ENCODE peak calls at places on chromosomes 3 and 15, in eight cellular contexts. W is HFFc6, V is mucosa of descending colon, L is omental fat pad, X is MCF 10A, G is IMR-90, C is prostate gland, F is nephron progenitor cell. E is an unnamed sample.

GRCh38 chr3:194849166-194849875 is 163.6 kb downstream of the FAM43A start:
- DNase-seq in W (no peak), V (no peak), L (no peak), X (no peak), G (no peak), C (no peak), F (no peak), E (no peak)

GRCh38 chr3:53282581-53282980 is 26.8 kb upstream of the TKT start:
- DNase-seq in W (no peak), V (no peak), L (no peak), X (no peak), G (no peak), C (no peak), F (no peak), E (no peak)

GRCh38 chr3:58353722-58354553 is 21.2 kb downstream of the PXK start:
- DNase-seq in W (no peak), V (no peak), L (no peak), X (no peak), G (peak; percentile 39), C (no peak), F (no peak), E (no peak)

GRCh38 chr3:162978136-162978535 is 1481.5 kb downstream of the OTOL1 start:
- DNase-seq in W (no peak), V (no peak), L (no peak), X (peak; percentile 63), G (no peak), C (no peak), F (no peak), E (no peak)

GRCh38 chr3:155065537-155065936 is 14.6 kb upstream of the MME start:
- DNase-seq in W (peak; percentile 70), V (no peak), L (no peak), X (peak; percentile 87), G (peak; percentile 88), C (no peak), F (no peak), E (no peak)

GRCh38 chr3:48847053-48847585 is 555 bp downstream of the PRKAR2A start:
- DNase-seq in W (peak; percentile 72), V (peak; percentile 87), L (peak; percentile 42), X (peak; percentile 80), G (peak; percentile 75), C (peak; percentile 64), F (peak; percentile 63), E (peak; percentile 88)

GRCh38 chr3:10804183-10804648 is 11.8 kb upstream of the SLC6A11 start:
- DNase-seq in W (no peak), V (no peak), L (no peak), X (peak; percentile 54), G (no peak), C (no peak), F (no peak), E (no peak)

GRCh38 chr3:11556234-11556633 is 87.5 kb downstream of the VGLL4 start:
- DNase-seq in W (no peak), V (no peak), L (no peak), X (no peak), G (no peak), C (no peak), F (no peak), E (no peak)

GRCh38 chr15:80072285-80072684 is 12.8 kb downstream of the ZFAND6 start:
- DNase-seq in W (peak; percentile 95), V (peak; percentile 60), L (no peak), X (peak; percentile 89), G (peak; percentile 91), C (peak; percentile 52), F (peak; percentile 15), E (no peak)

GRCh38 chr15:74322558-74323180 is 44.8 kb downstream of the CYP11A1 start:
- DNase-seq in W (peak; percentile 58), V (peak; percentile 66), L (peak; percentile 41), X (peak; percentile 62), G (peak; percentile 58), C (peak; percentile 40), F (peak; percentile 80), E (no peak)

GRCh38 chr3:54167999-54168398 is 45.6 kb downstream of the CACNA2D3 start:
- DNase-seq in W (no peak), V (no peak), L (no peak), X (no peak), G (no peak), C (no peak), F (no peak), E (no peak)

GRCh38 chr15:31453558-31454318 is 127.1 kb downstream of the KLF13 start:
- DNase-seq in W (no peak), V (no peak), L (no peak), X (no peak), G (no peak), C (no peak), F (no peak), E (no peak)

GRCh38 chr15:31456329-31457060 is 129.9 kb downstream of the KLF13 start:
- DNase-seq in W (no peak), V (peak; percentile 1), L (no peak), X (no peak), G (no peak), C (no peak), F (no peak), E (no peak)

GRCh38 chr15:31457631-31458526 is 131.2 kb downstream of the KLF13 start:
- DNase-seq in W (peak; percentile 46), V (peak; percentile 10), L (no peak), X (peak; percentile 73), G (peak; percentile 44), C (no peak), F (no peak), E (no peak)

GRCh38 chr15:31457161-31457560 is 130.5 kb downstream of the KLF13 start:
- DNase-seq in W (no peak), V (peak; percentile 2), L (no peak), X (peak; percentile 73), G (no peak), C (no peak), F (no peak), E (no peak)

GRCh38 chr15:31455499-31455898 is 128.9 kb downstream of the KLF13 start:
- DNase-seq in W (no peak), V (no peak), L (no peak), X (no peak), G (no peak), C (no peak), F (no peak), E (no peak)
- TF ChIP-seq CTCF in W (peak; percentile 53), V (no peak), L (no peak), X (peak; percentile 14), G (no peak), C (no peak), F (no peak), E (no peak)

DNA sequence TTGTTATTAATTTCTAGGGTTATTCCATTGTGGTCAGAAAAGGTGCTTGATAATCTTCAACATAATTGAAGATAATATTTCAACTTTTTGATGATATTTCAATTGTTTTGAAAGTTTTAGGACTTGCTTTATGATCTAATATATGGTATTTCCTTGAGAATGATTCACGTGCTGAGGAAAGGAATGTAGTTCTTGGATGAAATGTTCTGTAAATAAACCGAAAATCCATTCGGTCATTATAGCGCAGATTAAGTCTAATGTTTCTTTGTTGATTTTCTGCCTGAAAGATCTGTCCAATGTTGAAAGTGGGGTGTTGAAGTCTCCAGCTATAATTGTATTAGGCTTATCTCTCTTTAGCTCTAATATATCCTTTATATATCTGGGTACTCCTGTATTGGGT is 617.5 kb upstream of the NECTIN3 start:
- DNase-seq in W (no peak), V (no peak), L (no peak), X (no peak), G (peak; percentile 59), C (no peak), F (no peak), E (no peak)
- TF ChIP-seq CTCF in W (no peak), V (no peak), L (no peak), X (no peak), G (no peak), C (no peak), F (no peak), E (no peak)

GRCh38 chr3:28081533-28081947 is 159.9 kb upstream of the CMC1 start:
- DNase-seq in W (no peak), V (no peak), L (no peak), X (no peak), G (no peak), C (no peak), F (no peak), E (no peak)

GRCh38 chr3:28080716-28081115 is 160.7 kb upstream of the CMC1 start:
- DNase-seq in W (no peak), V (no peak), L (no peak), X (no peak), G (no peak), C (no peak), F (no peak), E (no peak)

DNA sequence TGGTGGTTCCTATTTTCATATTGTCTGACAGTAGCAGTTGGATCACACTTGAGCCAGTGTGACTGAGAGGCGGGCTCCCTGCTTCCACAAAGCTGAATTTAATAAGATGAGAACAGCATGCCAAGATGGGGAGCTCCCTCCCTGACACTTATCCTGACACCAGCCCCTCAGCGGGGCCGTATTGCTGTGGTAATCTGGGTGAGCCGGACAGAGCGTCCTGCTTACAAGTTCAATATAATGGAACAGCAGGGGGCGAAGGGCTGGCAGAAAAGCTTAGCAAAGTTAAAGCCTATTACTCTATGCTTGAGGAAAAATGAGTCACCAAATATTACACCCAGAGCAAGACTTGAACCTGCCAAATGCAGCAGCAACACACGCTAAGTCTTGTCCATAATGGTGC is 163.9 kb upstream of the CMC1 start:
- DNase-seq in W (no peak), V (no peak), L (no peak), X (peak; percentile 63), G (peak; percentile 5), C (no peak), F (peak; percentile 2), E (no peak)
- TF ChIP-seq CTCF in W (no peak), V (no peak), L (no peak), X (peak; percentile 11), G (no peak), C (no peak), F (no peak), E (no peak)

GRCh38 chr3:31725976-31726375 is 193.3 kb downstream of the STT3B start:
- DNase-seq in W (no peak), V (no peak), L (no peak), X (no peak), G (no peak), C (no peak), F (no peak), E (no peak)

GRCh38 chr3:31725568-31725967 is 192.8 kb downstream of the STT3B start:
- DNase-seq in W (no peak), V (no peak), L (no peak), X (no peak), G (no peak), C (no peak), F (no peak), E (no peak)

GRCh38 chr3:31724144-31724543 is 191.4 kb downstream of the STT3B start:
- DNase-seq in W (no peak), V (no peak), L (no peak), X (no peak), G (no peak), C (no peak), F (no peak), E (no peak)

GRCh38 chr3:31721709-31722108 is 189.0 kb downstream of the STT3B start:
- DNase-seq in W (no peak), V (no peak), L (no peak), X (no peak), G (peak; percentile 83), C (no peak), F (no peak), E (no peak)

DNA sequence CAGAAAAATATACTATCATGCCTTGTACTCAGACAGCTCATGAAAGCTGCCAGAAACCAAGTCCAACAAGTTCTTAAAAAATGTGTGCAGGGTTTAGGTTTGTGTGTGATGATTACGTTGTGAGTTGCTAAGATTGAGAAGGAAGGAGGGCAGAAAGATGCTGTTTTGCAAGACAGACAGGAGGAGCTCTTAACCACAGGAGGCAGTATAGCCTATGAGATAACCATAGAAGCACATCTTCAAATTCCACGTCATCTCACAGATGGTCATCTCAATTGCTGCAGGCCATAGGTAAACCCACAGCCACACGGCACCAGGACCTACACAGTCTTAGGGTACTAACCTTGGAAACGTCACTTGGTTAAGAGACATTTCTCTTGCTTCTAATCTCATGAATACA is 192.0 kb downstream of the STT3B start:
- DNase-seq in W (no peak), V (no peak), L (no peak), X (peak; percentile 32), G (peak; percentile 62), C (no peak), F (no peak), E (no peak)
- TF ChIP-seq CTCF in W (peak; percentile 47), V (no peak), L (no peak), X (peak; percentile 18), G (peak; percentile 32), C (no peak), F (peak; percentile 12), E (peak; percentile 58)